ENCODE peak calls at places on chromosomes 3 and 15, in ten cellular contexts. J, M, Y, I, R, X, H, V, U and W are unnamed samples.

GRCh38 chr3:12393894-12394293 is 90.4 kb upstream of the TSEN2 start:
- DNase-seq in J (peak; percentile 20), I (no peak), R (no peak), V (no peak), Y (no peak), M (no peak), U (no peak), X (no peak), H (peak; percentile 95), W (no peak)

GRCh38 chr15:90422043-90422442 is 34.0 kb downstream of the IQGAP1 start:
- DNase-seq in X (no peak), R (no peak), Y (no peak), H (no peak), U (no peak), J (no peak), M (no peak), I (no peak), V (no peak), W (no peak)

GRCh38 chr3:162147996-162148395 is 651.4 kb downstream of the OTOL1 start:
- DNase-seq in Y (no peak), M (no peak), I (no peak), V (no peak), R (no peak), U (no peak), J (no peak), X (no peak), H (no peak), W (no peak)

GRCh38 chr15:55564347-55565145 is 23.6 kb downstream of the PYGO1 start:
- DNase-seq in R (no peak), H (no peak), I (no peak), U (no peak), X (no peak), M (no peak), V (no peak), Y (no peak), J (no peak), W (no peak)

GRCh38 chr3:29137601-29138000 is 143.3 kb upstream of the RBMS3 start:
- DNase-seq in R (no peak), H (no peak), U (no peak), X (no peak), M (no peak), V (no peak), J (no peak), I (no peak), Y (no peak), W (no peak)

GRCh38 chr3:124032351-124032880 is 40.5 kb upstream of the ROPN1 start:
- DNase-seq in V (peak; percentile 49), M (no peak), H (no peak), I (peak; percentile 52), X (peak; percentile 16), U (peak; percentile 50), R (no peak), Y (no peak), J (peak; percentile 62), W (peak; percentile 30)

GRCh38 chr15:78621810-78622402 is 1.1 kb upstream of the CHRNA3 start:
- DNase-seq in J (no peak), H (no peak), Y (no peak), R (no peak), X (no peak), I (no peak), U (no peak), V (no peak), M (no peak), W (no peak)

GRCh38 chr3:148790841-148791240 is 36.8 kb upstream of the CPB1 start:
- DNase-seq in U (no peak), X (no peak), Y (no peak), M (peak; percentile 38), J (peak; percentile 86), I (no peak), R (no peak), H (no peak), V (peak; percentile 88), W (no peak)

GRCh38 chr3:132695422-132695821 is 26.8 kb downstream of the NPHP3 start:
- DNase-seq in M (no peak), H (no peak), V (no peak), R (no peak), U (no peak), X (no peak), Y (no peak), I (no peak), J (no peak), W (peak; percentile 43)

GRCh38 chr3:70583682-70584081 is 271.2 kb upstream of the MDFIC2 start:
- DNase-seq in H (no peak), U (no peak), X (no peak), Y (no peak), I (no peak), R (no peak), V (no peak), M (no peak), J (no peak), W (no peak)

GRCh38 chr3:181317521-181317920 is 328.0 kb upstream of the DNAJC19 start:
- DNase-seq in Y (no peak), H (no peak), V (no peak), U (no peak), M (no peak), I (no peak), X (no peak), J (no peak), R (no peak), W (no peak)

GRCh38 chr3:169430687-169431404 is 232.7 kb downstream of the MECOM start:
- DNase-seq in I (no peak), H (no peak), R (no peak), Y (no peak), U (no peak), V (no peak), M (no peak), X (no peak), J (no peak), W (peak; percentile 79)

GRCh38 chr3:191721983-191722382 is 261.0 kb downstream of the PYDC2 start:
- DNase-seq in I (no peak), R (no peak), U (no peak), J (no peak), V (no peak), X (no peak), M (no peak), H (no peak), Y (no peak), W (peak; percentile 44)

GRCh38 chr3:66938338-66938963 is 59.7 kb upstream of the KBTBD8 start:
- DNase-seq in U (no peak), V (peak; percentile 75), H (peak; percentile 39), R (no peak), M (no peak), X (peak; percentile 56), Y (peak; percentile 46), J (peak; percentile 89), I (peak; percentile 75), W (peak; percentile 76)

GRCh38 chr15:73573572-73573971 is 59.6 kb downstream of the NPTN start:
- DNase-seq in U (no peak), M (no peak), H (no peak), Y (no peak), J (no peak), R (no peak), I (no peak), V (no peak), X (no peak), W (peak; percentile 93)

GRCh38 chr3:90055721-90056120 is 948.3 kb downstream of the EPHA3 start:
- DNase-seq in I (no peak), V (no peak), H (no peak), X (no peak), U (no peak), Y (no peak), R (no peak), J (no peak), M (no peak), W (no peak)

GRCh38 chr3:12663936-12664908 is at the start of gene RAF1:
- DNase-seq in I (peak; percentile 100), V (peak; percentile 99), M (peak; percentile 97), U (peak; percentile 99), R (peak; percentile 97), Y (peak; percentile 96), J (peak; percentile 99), H (peak; percentile 97), X (peak; percentile 97), W (peak; percentile 99)

GRCh38 chr15:49421991-49422390 is 1.1 kb upstream of the FGF7 start:
- DNase-seq in J (peak; percentile 49), U (peak; percentile 44), M (no peak), V (peak; percentile 46), I (peak; percentile 39), R (peak; percentile 27), H (peak; percentile 56), X (peak; percentile 6), Y (peak; percentile 30), W (peak; percentile 69)

GRCh38 chr3:52897130-52898109 is at the start of gene STIMATE:
- DNase-seq in I (peak; percentile 86), X (peak; percentile 93), M (peak; percentile 87), J (peak; percentile 94), R (peak; percentile 78), Y (peak; percentile 78), H (peak; percentile 48), V (peak; percentile 77), U (peak; percentile 92), W (peak; percentile 84)

GRCh38 chr15:66662522-66662921 is 39.5 kb upstream of the SMAD6 start:
- DNase-seq in V (no peak), J (no peak), H (no peak), Y (no peak), U (no peak), M (no peak), X (no peak), I (peak; percentile 44), R (no peak), W (no peak)

GRCh38 chr15:67190326-67190725 is 64.1 kb downstream of the AAGAB start:
- DNase-seq in J (no peak), H (no peak), M (no peak), U (no peak), V (no peak), Y (no peak), R (no peak), X (no peak), I (no peak), W (no peak)

GRCh38 chr3:16338999-16339398 is 74.0 kb downstream of the OXNAD1 start:
- DNase-seq in U (no peak), I (no peak), R (peak; percentile 33), V (peak; percentile 16), J (peak; percentile 76), X (no peak), M (no peak), H (peak; percentile 97), Y (no peak), W (peak; percentile 53)